ENCODE peak calls at places on chromosomes 7 and 10, in four cellular contexts. One of them, this sample, is unnamed.

GRCh38 chr7:27148031-27148775 is 629 bp upstream of the HOXA6 start:
- DNase-seq in cardiac fibroblast: no peak
- DNase-seq in WTC11: no peak
- DNase-seq in stomach: no peak
- DNase-seq in this sample: peak; percentile 81

GRCh38 chr7:43674559-43675436 is 54.5 kb downstream of the COA1 start:
- DNase-seq in cardiac fibroblast: peak; percentile 69
- DNase-seq in WTC11: no peak
- DNase-seq in stomach: no peak
- DNase-seq in this sample: no peak

GRCh38 chr7:81284576-81284975 is 365.7 kb upstream of the SEMA3C start:
- DNase-seq in stomach: no peak
- DNase-seq in cardiac fibroblast: peak; percentile 54
- DNase-seq in WTC11: no peak
- DNase-seq in this sample: no peak

GRCh38 chr10:95423327-95424005 is 132.7 kb upstream of the PDLIM1 start:
- DNase-seq in stomach: no peak
- DNase-seq in cardiac fibroblast: no peak
- DNase-seq in WTC11: no peak
- DNase-seq in this sample: no peak

GRCh38 chr7:137316643-137317042 is 26.9 kb downstream of the PTN start:
- DNase-seq in cardiac fibroblast: no peak
- DNase-seq in stomach: no peak
- DNase-seq in WTC11: no peak
- DNase-seq in this sample: no peak

GRCh38 chr7:129559564-129559963 is 52.0 kb upstream of the NRF1 start:
- DNase-seq in cardiac fibroblast: no peak
- DNase-seq in WTC11: no peak
- DNase-seq in stomach: no peak
- DNase-seq in this sample: no peak

GRCh38 chr10:33897255-33897893 is 562.9 kb upstream of the NRP1 start:
- DNase-seq in cardiac fibroblast: peak; percentile 43
- DNase-seq in WTC11: no peak
- DNase-seq in stomach: no peak
- DNase-seq in this sample: no peak

GRCh38 chr10:5574642-5575131 is 49.9 kb downstream of the CALML3 start:
- DNase-seq in cardiac fibroblast: no peak
- DNase-seq in WTC11: no peak
- DNase-seq in stomach: no peak
- DNase-seq in this sample: peak; percentile 72